ENCODE peak calls at places on chromosome 21, in four cellular contexts. U, R, O and P are unnamed samples.

GRCh38 chr21:34201441-34201838 is 128.1 kb downstream of the MRPS6 start:
- DNase-seq in U (no peak), R (no peak), O (no peak), P (no peak)

GRCh38 chr21:33383056-33383888 is 19.9 kb upstream of the IFNGR2 start:
- DNase-seq in U (peak; percentile 94), R (peak; percentile 83), O (peak; percentile 60), P (peak; percentile 64)

GRCh38 chr21:32861871-32862270 is 90.3 kb upstream of the PAXBP1 start:
- DNase-seq in U (no peak), R (no peak), O (no peak), P (no peak)

GRCh38 chr21:34909492-34910292 is 139.4 kb downstream of the RUNX1 start:
- DNase-seq in U (peak; percentile 51), R (peak; percentile 56), O (no peak), P (no peak)

GRCh38 chr21:33561373-33561772 is 18.5 kb downstream of the SON start:
- DNase-seq in U (no peak), R (peak; percentile 63), O (no peak), P (no peak)

GRCh38 chr21:34808569-34809204 is 139.9 kb downstream of the CLIC6 start:
- DNase-seq in U (peak; percentile 88), R (peak; percentile 90), O (no peak), P (no peak)

GRCh38 chr21:31161157-31161556 is 122.9 kb upstream of the KRTAP19-8 start:
- DNase-seq in U (peak; percentile 15), R (peak; percentile 78), O (no peak), P (no peak)

GRCh38 chr21:28454978-28455600 is 537.6 kb downstream of the LTN1 start:
- DNase-seq in U (peak; percentile 44), R (peak; percentile 61), O (no peak), P (no peak)

GRCh38 chr21:18369115-18369514 is 34.5 kb downstream of the TMPRSS15 start:
- DNase-seq in U (no peak), R (peak; percentile 1), O (no peak), P (no peak)

GRCh38 chr21:15932681-15933200 is 203.0 kb downstream of the USP25 start:
- DNase-seq in U (no peak), R (peak; percentile 54), O (no peak), P (no peak)

GRCh38 chr21:29303301-29303700 is 4.6 kb downstream of the BACH1 start:
- DNase-seq in U (no peak), R (no peak), O (no peak), P (no peak)

GRCh38 chr21:30434033-30434631 is 4.1 kb downstream of the KRTAP13-4 start:
- DNase-seq in U (no peak), R (peak; percentile 0), O (peak; percentile 35), P (peak; percentile 22)

GRCh38 chr21:36428789-36429671 is 43.8 kb downstream of the CHAF1B start:
- DNase-seq in U (no peak), R (peak; percentile 65), O (no peak), P (no peak)

GRCh38 chr21:28738882-28739281 is 253.8 kb downstream of the LTN1 start:
- DNase-seq in U (no peak), R (no peak), O (no peak), P (no peak)

GRCh38 chr21:14900611-14901010 is 164.2 kb downstream of the NRIP1 start:
- DNase-seq in U (peak; percentile 63), R (peak; percentile 78), O (no peak), P (no peak)

GRCh38 chr21:25995283-25995682 is 175.3 kb downstream of the APP start:
- DNase-seq in U (no peak), R (no peak), O (no peak), P (no peak)

GRCh38 chr21:17805966-17806365 is 13.2 kb downstream of the C21orf91 start:
- DNase-seq in U (no peak), R (no peak), O (no peak), P (no peak)

GRCh38 chr21:29601072-29601471 is 302.4 kb downstream of the BACH1 start:
- DNase-seq in U (no peak), R (no peak), O (no peak), P (no peak)

GRCh38 chr21:36504067-36505058 is 24.4 kb upstream of the CLDN14 start:
- DNase-seq in U (peak; percentile 68), R (peak; percentile 36), O (peak; percentile 50), P (peak; percentile 48)

GRCh38 chr21:32494946-32495703 is 82.6 kb downstream of the EVA1C start:
- DNase-seq in U (peak; percentile 79), R (peak; percentile 89), O (no peak), P (no peak)

GRCh38 chr21:45420061-45420521 is 15.1 kb downstream of the COL18A1 start:
- DNase-seq in U (no peak), R (peak; percentile 19), O (no peak), P (no peak)

GRCh38 chr21:45420623-45421041 is 15.7 kb downstream of the COL18A1 start:
- DNase-seq in U (no peak), R (peak; percentile 40), O (no peak), P (no peak)

GRCh38 chr21:45419162-45419561 is 14.2 kb downstream of the COL18A1 start:
- DNase-seq in U (no peak), R (no peak), O (no peak), P (no peak)

GRCh38 chr21:45421846-45422775 is 17.1 kb downstream of the COL18A1 start:
- DNase-seq in U (no peak), R (no peak), O (no peak), P (no peak)

GRCh38 chr21:45421071-45421845 is 16.3 kb downstream of the COL18A1 start:
- DNase-seq in U (no peak), R (no peak), O (no peak), P (no peak)
- H3K9ac ChIP-seq in U (no peak overlapping the region), R (no peak overlapping the region), O (no peak overlapping the region), P (no peak overlapping the region)

GRCh38 chr21:27359141-27359540 is 392.3 kb upstream of the ADAMTS5 start:
- DNase-seq in U (peak; percentile 42), R (peak; percentile 24), O (no peak), P (no peak)

GRCh38 chr21:27366846-27367245 is 400.0 kb upstream of the ADAMTS5 start:
- DNase-seq in U (peak; percentile 26), R (no peak), O (no peak), P (no peak)

GRCh38 chr21:27363719-27364479 is 397.0 kb upstream of the ADAMTS5 start:
- DNase-seq in U (peak; percentile 12), R (no peak), O (no peak), P (no peak)

GRCh38 chr21:27365394-27365793 is 398.5 kb upstream of the ADAMTS5 start:
- DNase-seq in U (peak; percentile 76), R (peak; percentile 54), O (no peak), P (no peak)

GRCh38 chr21:27362249-27362648 is 395.4 kb upstream of the ADAMTS5 start:
- DNase-seq in U (no peak), R (no peak), O (no peak), P (no peak)
- TF ChIP-seq CTCF in U (peak; percentile 11), R (peak; percentile 26), O (no peak), P (no peak)

DNA sequence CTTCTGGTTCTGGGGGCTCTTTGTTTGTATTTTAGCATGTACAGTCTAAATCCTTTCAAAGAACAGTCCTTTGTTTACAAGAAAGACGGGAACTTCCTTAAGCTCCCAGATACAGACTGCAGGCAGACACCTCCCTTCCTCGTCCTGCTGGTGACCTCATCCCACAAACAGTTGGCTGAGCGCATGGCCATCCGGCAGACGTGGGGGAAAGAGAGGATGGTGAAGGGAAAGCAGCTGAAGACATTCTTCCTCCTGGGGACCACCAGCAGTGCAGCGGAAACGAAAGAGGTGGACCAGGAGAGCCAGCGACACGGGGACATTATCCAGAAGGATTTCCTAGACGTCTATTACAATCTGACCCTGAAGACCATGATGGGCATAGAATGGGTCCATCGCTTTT is 47.9 kb downstream of the B3GALT5 start:
- DNase-seq in U (peak; percentile 83), R (peak; percentile 92), O (no peak), P (peak; percentile 58)
- H3K4me3 ChIP-seq in U (no peak overlapping the region), R (peak overlapping the region; percentile 23), O (no peak overlapping the region), P (peak overlapping the region; percentile 35)

GRCh38 chr21:37555672-37556261 is 189.2 kb downstream of the DYRK1A start:
- DNase-seq in U (no peak), R (no peak), O (no peak), P (no peak)
- H3K9ac ChIP-seq in U (no peak overlapping the region), R (no peak overlapping the region), O (no peak overlapping the region), P (no peak overlapping the region)

DNA sequence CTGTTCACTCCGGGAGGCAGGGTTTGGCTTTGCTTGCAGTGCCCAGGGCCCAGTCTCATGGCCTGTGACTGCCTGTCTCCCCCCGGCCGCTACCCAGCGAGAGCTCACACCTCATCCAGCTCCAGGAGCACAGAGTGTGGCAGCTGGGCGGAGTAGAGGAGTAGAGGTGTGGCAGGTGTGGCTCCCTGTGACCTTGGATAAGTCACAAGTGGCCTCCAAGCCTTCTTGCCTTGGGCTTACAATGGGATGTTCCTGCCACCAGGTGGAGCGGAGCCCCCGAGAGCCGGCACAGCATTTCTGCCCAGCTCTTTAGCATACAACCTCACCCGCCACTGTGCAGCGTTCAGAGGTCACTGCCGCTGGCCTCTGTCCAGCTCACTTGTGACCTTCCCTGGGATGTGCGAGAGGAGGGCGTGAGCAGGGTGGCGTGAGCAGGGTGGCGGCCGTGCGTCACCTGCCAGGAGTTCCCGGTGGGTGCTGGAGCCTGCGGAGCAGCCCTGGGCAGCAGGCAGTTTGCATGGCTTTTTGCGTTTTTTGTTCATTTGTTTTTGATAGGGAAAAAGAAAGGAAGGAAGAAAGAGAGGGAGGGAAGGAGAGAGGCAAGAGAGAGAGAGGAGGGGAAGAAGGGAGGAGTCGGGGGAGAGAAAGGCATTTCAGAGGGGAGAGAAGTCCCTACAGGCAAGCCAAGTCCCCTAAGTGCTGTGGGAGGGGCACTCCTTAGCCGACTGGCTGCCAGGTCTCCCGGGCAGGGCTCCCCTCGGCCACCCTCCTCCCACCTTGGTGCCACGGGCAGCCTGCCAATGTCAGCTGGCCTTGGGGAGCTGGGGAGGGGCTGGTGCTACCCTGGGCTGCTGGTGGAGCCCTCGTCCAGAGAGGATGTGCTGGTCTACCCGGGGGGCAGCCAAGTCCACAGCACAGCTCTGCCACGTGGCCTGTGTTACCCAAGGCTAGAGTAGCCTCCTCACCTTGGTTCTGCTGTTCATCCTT is 42.6 kb downstream of the CRYAA start:
- DNase-seq in U (no peak), R (peak; percentile 8), O (no peak), P (peak; percentile 80)
- TF ChIP-seq CTCF in U (peak; percentile 12), R (no peak), O (peak; percentile 23), P (peak; percentile 42)

GRCh38 chr21:41957991-41958766 is 4.4 kb upstream of the C2CD2 start:
- DNase-seq in U (peak; percentile 98), R (peak; percentile 94), O (no peak), P (peak; percentile 51)
- H3K4me3 ChIP-seq in U (no peak overlapping the region), R (no peak overlapping the region), O (no peak overlapping the region), P (no peak overlapping the region)

DNA sequence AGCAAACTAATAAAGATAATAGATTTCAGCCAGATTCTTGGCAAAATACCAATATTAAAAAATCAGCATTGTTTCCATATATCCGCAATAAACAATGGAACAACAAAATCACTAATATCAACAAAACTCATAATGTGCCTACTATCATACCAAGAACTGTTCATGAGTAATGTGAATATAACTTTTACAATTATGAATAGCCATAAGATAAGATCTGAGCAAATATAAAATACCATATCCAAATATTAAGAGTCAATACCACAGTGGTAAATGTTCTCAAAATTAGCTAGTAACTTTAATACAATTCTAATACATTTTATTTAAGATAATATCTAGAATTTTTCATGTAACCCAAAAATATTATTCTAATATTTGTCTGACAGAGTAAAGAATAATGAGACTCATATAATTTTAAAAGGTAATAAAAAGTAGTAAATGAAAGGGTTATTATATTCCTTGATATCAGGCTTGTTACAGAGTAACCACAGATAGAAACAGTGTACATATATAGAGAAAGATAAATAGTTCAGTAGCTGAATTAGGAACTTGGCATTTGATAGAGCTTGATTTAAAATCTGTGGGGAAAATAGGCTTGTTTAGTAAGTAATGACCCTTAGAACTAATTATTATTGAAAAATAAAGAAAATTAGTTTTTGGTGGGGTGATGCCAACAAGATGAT is 2126.6 kb downstream of the MRPL39 start:
- DNase-seq in U (no peak), R (no peak), O (no peak), P (no peak)
- H3K9ac ChIP-seq in U (no peak overlapping the region), R (no peak overlapping the region), O (no peak overlapping the region), P (no peak overlapping the region)